ENCODE peak calls at places on chromosomes 16 and 17, in four cellular contexts. One of them, this sample, is unnamed.

GRCh38 chr17:75457047-75457654 is 716 bp downstream of the TMEM94 start:
- DNase-seq in transverse colon: no peak
- DNase-seq in mucosa of descending colon: peak; percentile 38
- DNase-seq in fibroblast of lung: peak; percentile 47
- DNase-seq in this sample: peak; percentile 54

GRCh38 chr16:11025120-11025531 is 80.8 kb downstream of the CLEC16A start:
- DNase-seq in transverse colon: no peak
- DNase-seq in mucosa of descending colon: no peak
- DNase-seq in fibroblast of lung: no peak
- DNase-seq in this sample: no peak

GRCh38 chr17:42979511-42980273 is at the start of gene PTGES3L:
- DNase-seq in transverse colon: peak; percentile 63
- DNase-seq in mucosa of descending colon: peak; percentile 62
- DNase-seq in fibroblast of lung: peak; percentile 26
- DNase-seq in this sample: peak; percentile 27

GRCh38 chr16:89697616-89698331 is 3.7 kb downstream of the SPATA2L start:
- DNase-seq in transverse colon: no peak
- DNase-seq in mucosa of descending colon: peak; percentile 14
- DNase-seq in fibroblast of lung: no peak
- DNase-seq in this sample: no peak

GRCh38 chr16:86287641-86288201 is 222.6 kb upstream of the FOXF1 start:
- DNase-seq in transverse colon: no peak
- DNase-seq in mucosa of descending colon: no peak
- DNase-seq in fibroblast of lung: no peak
- DNase-seq in this sample: no peak

GRCh38 chr16:11677451-11677951 is 9.2 kb downstream of the SNN start:
- DNase-seq in transverse colon: no peak
- DNase-seq in mucosa of descending colon: no peak
- DNase-seq in fibroblast of lung: peak; percentile 52
- DNase-seq in this sample: no peak

GRCh38 chr17:7590743-7591142 is 849 bp upstream of the SOX15 start:
- DNase-seq in transverse colon: no peak
- DNase-seq in mucosa of descending colon: no peak
- DNase-seq in fibroblast of lung: peak; percentile 51
- DNase-seq in this sample: peak; percentile 57

GRCh38 chr17:35460354-35460851 is 11.8 kb upstream of the SLFN13 start:
- DNase-seq in transverse colon: peak; percentile 87
- DNase-seq in mucosa of descending colon: peak; percentile 74
- DNase-seq in fibroblast of lung: no peak
- DNase-seq in this sample: no peak

GRCh38 chr17:27475070-27475673 is 18.9 kb downstream of the KSR1 start:
- DNase-seq in transverse colon: no peak
- DNase-seq in mucosa of descending colon: no peak
- DNase-seq in fibroblast of lung: no peak
- DNase-seq in this sample: no peak

GRCh38 chr16:82181456-82182185 is 11.6 kb upstream of the MPHOSPH6 start:
- DNase-seq in transverse colon: no peak
- DNase-seq in mucosa of descending colon: peak; percentile 21
- DNase-seq in fibroblast of lung: no peak
- DNase-seq in this sample: no peak

GRCh38 chr17:10117581-10118001 is 80.8 kb downstream of the GAS7 start:
- DNase-seq in transverse colon: peak; percentile 18
- DNase-seq in mucosa of descending colon: no peak
- DNase-seq in fibroblast of lung: peak; percentile 42
- DNase-seq in this sample: no peak

GRCh38 chr17:31388351-31388750 is 3.1 kb upstream of the RAB11FIP4 start:
- DNase-seq in transverse colon: no peak
- DNase-seq in mucosa of descending colon: no peak
- DNase-seq in fibroblast of lung: no peak
- DNase-seq in this sample: no peak

GRCh38 chr16:14284930-14285541 is 213.9 kb downstream of the MRTFB start:
- DNase-seq in transverse colon: peak; percentile 67
- DNase-seq in mucosa of descending colon: no peak
- DNase-seq in fibroblast of lung: peak; percentile 73
- DNase-seq in this sample: no peak

GRCh38 chr17:15409721-15410247 is 57.6 kb downstream of the CDRT4 start:
- DNase-seq in transverse colon: peak; percentile 21
- DNase-seq in mucosa of descending colon: no peak
- DNase-seq in fibroblast of lung: peak; percentile 97
- DNase-seq in this sample: peak; percentile 98

GRCh38 chr17:2060681-2061440 is 6.0 kb downstream of the HIC1 start:
- DNase-seq in transverse colon: no peak
- DNase-seq in mucosa of descending colon: no peak
- DNase-seq in fibroblast of lung: peak; percentile 31
- DNase-seq in this sample: no peak

GRCh38 chr17:40023590-40024292 is 8.5 kb downstream of the CSF3 start:
- DNase-seq in transverse colon: peak; percentile 80
- DNase-seq in mucosa of descending colon: peak; percentile 89
- DNase-seq in fibroblast of lung: peak; percentile 61
- DNase-seq in this sample: peak; percentile 46

GRCh38 chr17:7431231-7431630 is 2.6 kb downstream of the SPEM3 start:
- DNase-seq in transverse colon: no peak
- DNase-seq in mucosa of descending colon: no peak
- DNase-seq in fibroblast of lung: no peak
- DNase-seq in this sample: no peak

GRCh38 chr16:1290032-1290431 is 19.4 kb upstream of the UBE2I start:
- DNase-seq in transverse colon: no peak
- DNase-seq in mucosa of descending colon: no peak
- DNase-seq in fibroblast of lung: no peak
- DNase-seq in this sample: no peak

GRCh38 chr16:49466529-49466831 is 92.9 kb downstream of the C16orf78 start:
- DNase-seq in transverse colon: no peak
- DNase-seq in mucosa of descending colon: no peak
- DNase-seq in fibroblast of lung: no peak
- DNase-seq in this sample: no peak

GRCh38 chr17:10729334-10730193 is at the start of gene TMEM220:
- DNase-seq in transverse colon: peak; percentile 79
- DNase-seq in mucosa of descending colon: peak; percentile 75
- DNase-seq in fibroblast of lung: peak; percentile 79
- DNase-seq in this sample: peak; percentile 72

GRCh38 chr17:13269196-13269595 is 251.4 kb upstream of the ELAC2 start:
- DNase-seq in transverse colon: no peak
- DNase-seq in mucosa of descending colon: no peak
- DNase-seq in fibroblast of lung: no peak
- DNase-seq in this sample: no peak

GRCh38 chr17:80789356-80789902 is 202.2 kb upstream of the CHMP6 start:
- DNase-seq in transverse colon: no peak
- DNase-seq in mucosa of descending colon: no peak
- DNase-seq in fibroblast of lung: peak; percentile 96
- DNase-seq in this sample: peak; percentile 95

GRCh38 chr16:89307421-89307805 is 89.9 kb downstream of the ZNF778 start:
- DNase-seq in transverse colon: no peak
- DNase-seq in mucosa of descending colon: no peak
- DNase-seq in fibroblast of lung: no peak
- DNase-seq in this sample: no peak

GRCh38 chr17:28071891-28072606 is 29.6 kb downstream of the NLK start:
- DNase-seq in transverse colon: no peak
- DNase-seq in mucosa of descending colon: no peak
- DNase-seq in fibroblast of lung: peak; percentile 33
- DNase-seq in this sample: no peak

GRCh38 chr17:80892019-80892855 is 99.4 kb upstream of the CHMP6 start:
- DNase-seq in transverse colon: peak; percentile 23
- DNase-seq in mucosa of descending colon: peak; percentile 66
- DNase-seq in fibroblast of lung: peak; percentile 97
- DNase-seq in this sample: peak; percentile 92

GRCh38 chr16:84827897-84828296 is 8.1 kb downstream of the CRISPLD2 start:
- DNase-seq in transverse colon: no peak
- DNase-seq in mucosa of descending colon: no peak
- DNase-seq in fibroblast of lung: no peak
- DNase-seq in this sample: no peak

GRCh38 chr16:2090481-2090797 is 42.7 kb downstream of the TSC2 start:
- DNase-seq in transverse colon: peak; percentile 27
- DNase-seq in mucosa of descending colon: no peak
- DNase-seq in fibroblast of lung: no peak
- DNase-seq in this sample: no peak

GRCh38 chr16:88539652-88540345 is 30.4 kb upstream of the ZC3H18 start:
- DNase-seq in transverse colon: no peak
- DNase-seq in mucosa of descending colon: no peak
- DNase-seq in fibroblast of lung: no peak
- DNase-seq in this sample: no peak

GRCh38 chr17:49908782-49909714 is 59.9 kb upstream of the DLX4 start:
- DNase-seq in transverse colon: no peak
- DNase-seq in mucosa of descending colon: no peak
- DNase-seq in fibroblast of lung: no peak
- DNase-seq in this sample: no peak

DNA sequence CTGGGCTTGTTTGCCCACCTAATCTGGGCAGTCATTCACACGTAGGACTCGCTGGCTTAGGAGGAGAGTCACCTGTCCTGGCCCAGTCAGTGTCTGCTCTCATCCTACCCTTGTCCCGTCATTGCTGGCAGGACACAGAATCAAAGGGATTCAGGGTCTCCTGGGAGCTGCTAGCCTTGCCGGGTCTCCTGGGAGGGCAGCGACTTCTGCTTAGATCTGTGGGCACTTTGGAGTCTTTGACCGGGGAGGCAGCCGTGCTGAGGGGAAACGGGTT is 12.6 kb downstream of the RAI1 start:
- DNase-seq in transverse colon: no peak
- DNase-seq in mucosa of descending colon: no peak
- DNase-seq in fibroblast of lung: no peak
- DNase-seq in this sample: no peak
- H3K4me3 ChIP-seq in transverse colon: peak overlapping the region; percentile 74
- H3K4me3 ChIP-seq in mucosa of descending colon: no peak overlapping the region
- H3K4me3 ChIP-seq in fibroblast of lung: no peak overlapping the region
- H3K4me3 ChIP-seq in this sample: peak overlapping the region; percentile 69

GRCh38 chr17:417691-418420 is 65.2 kb upstream of the RPH3AL start:
- DNase-seq in transverse colon: no peak
- DNase-seq in mucosa of descending colon: no peak
- DNase-seq in fibroblast of lung: no peak
- DNase-seq in this sample: no peak
- TF ChIP-seq CTCF in transverse colon: no peak
- TF ChIP-seq CTCF in mucosa of descending colon: no peak
- TF ChIP-seq CTCF in fibroblast of lung: no peak
- TF ChIP-seq CTCF in this sample: no peak

DNA sequence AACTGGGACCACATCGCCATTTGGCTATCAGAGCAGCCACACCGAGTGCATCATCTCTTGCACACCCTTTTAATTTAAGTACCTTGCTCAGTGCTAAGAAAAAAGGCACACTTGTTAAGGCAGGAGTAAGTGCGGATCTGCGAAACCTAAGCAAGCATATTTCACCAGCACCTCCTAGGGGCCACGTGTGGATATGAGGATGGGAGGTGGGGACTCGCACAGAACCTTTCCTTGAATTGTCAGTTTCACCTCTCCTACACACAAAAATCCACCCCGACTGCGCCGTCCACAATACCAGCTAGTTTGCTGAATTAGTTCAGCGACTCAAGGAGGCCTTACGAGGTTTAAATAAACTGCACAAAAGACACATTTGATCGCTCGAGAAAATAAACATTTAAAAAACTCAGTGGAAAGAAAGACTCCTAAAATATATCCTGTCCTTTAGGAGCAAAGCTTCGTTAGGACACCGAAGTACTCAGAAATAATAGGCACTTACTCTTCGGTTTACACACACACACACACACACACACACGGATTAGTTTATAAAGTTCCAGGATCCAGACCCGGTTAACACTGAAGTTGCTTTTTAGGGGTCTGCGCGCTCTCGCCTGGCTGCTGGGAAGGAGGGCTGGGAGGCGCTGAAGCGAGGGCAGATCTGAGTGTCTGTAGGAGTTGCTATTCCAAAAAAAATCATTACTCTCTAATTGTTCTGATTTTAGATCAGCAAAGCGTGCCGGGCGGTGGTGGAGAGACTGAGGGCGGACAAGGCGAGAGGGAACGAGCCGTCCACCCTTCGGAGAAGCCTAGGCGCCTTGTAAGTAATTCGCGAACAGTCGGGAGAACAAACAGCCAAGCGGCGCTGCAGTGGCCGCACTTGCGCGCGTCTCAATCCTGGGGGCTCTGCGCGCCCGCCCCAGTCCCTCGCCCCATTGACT is 1.0 kb upstream of the KCNJ2 start:
- DNase-seq in transverse colon: peak; percentile 80
- DNase-seq in mucosa of descending colon: peak; percentile 83
- DNase-seq in fibroblast of lung: peak; percentile 80
- DNase-seq in this sample: peak; percentile 70
- H3K4me3 ChIP-seq in transverse colon: peak overlapping the region; percentile 50
- H3K4me3 ChIP-seq in mucosa of descending colon: peak overlapping the region; percentile 58
- H3K4me3 ChIP-seq in fibroblast of lung: peak overlapping the region; percentile 78
- H3K4me3 ChIP-seq in this sample: peak overlapping the region; percentile 75

GRCh38 chr16:55622930-55623561 is 32.7 kb upstream of the SLC6A2 start:
- DNase-seq in transverse colon: no peak
- DNase-seq in mucosa of descending colon: no peak
- DNase-seq in fibroblast of lung: no peak
- DNase-seq in this sample: no peak
- TF ChIP-seq CTCF in transverse colon: no peak
- TF ChIP-seq CTCF in mucosa of descending colon: no peak
- TF ChIP-seq CTCF in fibroblast of lung: no peak
- TF ChIP-seq CTCF in this sample: no peak

This sample was measured in fibroblast of the aortic adventitia.